ENCODE peak calls at places on chromosomes 13 and 19, in four cellular contexts. T is T-helper 2 cell, K is HEK293T, V is NCI-H1092. D is an unnamed sample.

GRCh38 chr13:97130201-97130600 is 91.9 kb upstream of the MBNL2 start:
- DNase-seq in V (no peak), T (no peak), K (no peak), D (no peak)

GRCh38 chr13:106187501-106187900 is 348.0 kb downstream of the EFNB2 start:
- DNase-seq in T (no peak), K (no peak), V (no peak), D (no peak)

GRCh38 chr13:114017028-114017630 is 43.3 kb upstream of the C13orf46 start:
- DNase-seq in V (no peak), K (peak; percentile 8), T (no peak), D (peak; percentile 56)

GRCh38 chr19:51047031-51047335 is 12.2 kb upstream of the KLK12 start:
- DNase-seq in T (no peak), V (no peak), K (no peak), D (no peak)

GRCh38 chr13:110323172-110323851 is 16.2 kb downstream of the COL4A2 start:
- DNase-seq in T (no peak), V (no peak), K (no peak), D (no peak)

GRCh38 chr13:51453959-51454703 is 1.3 kb upstream of the INTS6 start:
- DNase-seq in K (peak; percentile 7), V (no peak), T (no peak), D (peak; percentile 48)

GRCh38 chr19:37966211-37967072 is 59.4 kb downstream of the SIPA1L3 start:
- DNase-seq in V (no peak), K (no peak), T (no peak), D (no peak)

GRCh38 chr13:34967851-34968562 is 25.9 kb downstream of the NBEA start:
- DNase-seq in K (no peak), T (no peak), V (peak; percentile 45), D (no peak)

GRCh38 chr13:96089749-96090239 is at the start of gene HS6ST3:
- DNase-seq in V (peak; percentile 72), T (no peak), K (peak; percentile 71), D (peak; percentile 78)

GRCh38 chr19:30362156-30362754 is 9.9 kb upstream of the ZNF536 start:
- DNase-seq in K (no peak), T (no peak), V (no peak), D (no peak)

GRCh38 chr13:113585828-113586355 is 1.3 kb downstream of the TFDP1 start:
- DNase-seq in V (no peak), T (no peak), K (no peak), D (peak; percentile 20)

GRCh38 chr19:9565900-9566705 is 18.2 kb downstream of the ZNF121 start:
- DNase-seq in V (no peak), T (no peak), K (no peak), D (no peak)

D was measured in WERI-Rb-1.